ENCODE peak calls at places on chromosomes 13 and 19, in nine cellular contexts. One of them, this sample, is unnamed.

GRCh38 chr13:44668707-44669106 is 92.6 kb upstream of the TSC22D1 start:
- DNase-seq in NCI-H1105: no peak
- DNase-seq in EL: peak
- DNase-seq in DMS 273 treated with DMSO at 0.1 percent for 48 hours: no peak
- DNase-seq in CD8-positive, alpha-beta memory T cell: no peak
- DNase-seq in activated T-cell treated with anti-CD3 and anti-CD28 coated beads, Interleukin-2, amount 50 U/mL, for 72 hours: no peak
- DNase-seq in activated naive CD8-positive, alpha-beta T cell treated with anti-CD3 and anti-CD28 coated beads for 36 hours: no peak
- DNase-seq in AML-193: no peak
- DNase-seq in T-helper 9 cell: no peak
- DNase-seq in this sample: no peak

GRCh38 chr19:2083174-2083854 is 12.8 kb downstream of the MOB3A start:
- DNase-seq in NCI-H1105: no peak
- DNase-seq in EL: no peak
- DNase-seq in DMS 273 treated with DMSO at 0.1 percent for 48 hours: no peak
- DNase-seq in CD8-positive, alpha-beta memory T cell: peak
- DNase-seq in activated T-cell treated with anti-CD3 and anti-CD28 coated beads, Interleukin-2, amount 50 U/mL, for 72 hours: peak
- DNase-seq in activated naive CD8-positive, alpha-beta T cell treated with anti-CD3 and anti-CD28 coated beads for 36 hours: peak
- DNase-seq in AML-193: peak
- DNase-seq in T-helper 9 cell: peak
- DNase-seq in this sample: peak

GRCh38 chr19:2726904-2727639 is 5.9 kb upstream of the DIRAS1 start:
- DNase-seq in NCI-H1105: no peak
- DNase-seq in EL: no peak
- DNase-seq in DMS 273 treated with DMSO at 0.1 percent for 48 hours: no peak
- DNase-seq in CD8-positive, alpha-beta memory T cell: no peak
- DNase-seq in activated T-cell treated with anti-CD3 and anti-CD28 coated beads, Interleukin-2, amount 50 U/mL, for 72 hours: no peak
- DNase-seq in activated naive CD8-positive, alpha-beta T cell treated with anti-CD3 and anti-CD28 coated beads for 36 hours: no peak
- DNase-seq in AML-193: no peak
- DNase-seq in T-helper 9 cell: no peak
- DNase-seq in this sample: no peak

GRCh38 chr13:78881054-78881453 is 222.1 kb upstream of the OBI1 start:
- DNase-seq in NCI-H1105: peak
- DNase-seq in EL: no peak
- DNase-seq in DMS 273 treated with DMSO at 0.1 percent for 48 hours: no peak
- DNase-seq in CD8-positive, alpha-beta memory T cell: no peak
- DNase-seq in activated T-cell treated with anti-CD3 and anti-CD28 coated beads, Interleukin-2, amount 50 U/mL, for 72 hours: no peak
- DNase-seq in activated naive CD8-positive, alpha-beta T cell treated with anti-CD3 and anti-CD28 coated beads for 36 hours: no peak
- DNase-seq in AML-193: no peak
- DNase-seq in T-helper 9 cell: no peak
- DNase-seq in this sample: no peak

GRCh38 chr13:104314926-104315535 is 1248.8 kb upstream of the SLC10A2 start:
- DNase-seq in NCI-H1105: no peak
- DNase-seq in EL: peak
- DNase-seq in DMS 273 treated with DMSO at 0.1 percent for 48 hours: no peak
- DNase-seq in CD8-positive, alpha-beta memory T cell: no peak
- DNase-seq in activated T-cell treated with anti-CD3 and anti-CD28 coated beads, Interleukin-2, amount 50 U/mL, for 72 hours: no peak
- DNase-seq in activated naive CD8-positive, alpha-beta T cell treated with anti-CD3 and anti-CD28 coated beads for 36 hours: no peak
- DNase-seq in AML-193: no peak
- DNase-seq in T-helper 9 cell: no peak
- DNase-seq in this sample: no peak

GRCh38 chr13:91200486-91200885 is 147.0 kb upstream of the MIR17HG start:
- DNase-seq in NCI-H1105: no peak
- DNase-seq in EL: no peak
- DNase-seq in DMS 273 treated with DMSO at 0.1 percent for 48 hours: no peak
- DNase-seq in CD8-positive, alpha-beta memory T cell: no peak
- DNase-seq in activated T-cell treated with anti-CD3 and anti-CD28 coated beads, Interleukin-2, amount 50 U/mL, for 72 hours: no peak
- DNase-seq in activated naive CD8-positive, alpha-beta T cell treated with anti-CD3 and anti-CD28 coated beads for 36 hours: no peak
- DNase-seq in AML-193: no peak
- DNase-seq in T-helper 9 cell: no peak
- DNase-seq in this sample: no peak

GRCh38 chr19:49056101-49056901 is 1.2 kb downstream of the CGB7 start:
- DNase-seq in NCI-H1105: no peak
- DNase-seq in EL: peak
- DNase-seq in DMS 273 treated with DMSO at 0.1 percent for 48 hours: no peak
- DNase-seq in CD8-positive, alpha-beta memory T cell: peak
- DNase-seq in activated T-cell treated with anti-CD3 and anti-CD28 coated beads, Interleukin-2, amount 50 U/mL, for 72 hours: peak
- DNase-seq in activated naive CD8-positive, alpha-beta T cell treated with anti-CD3 and anti-CD28 coated beads for 36 hours: peak
- DNase-seq in AML-193: no peak
- DNase-seq in T-helper 9 cell: peak
- DNase-seq in this sample: peak

GRCh38 chr19:58229255-58229639 is 533 bp downstream of the ZNF544 start:
- DNase-seq in NCI-H1105: peak
- DNase-seq in EL: peak
- DNase-seq in DMS 273 treated with DMSO at 0.1 percent for 48 hours: peak
- DNase-seq in CD8-positive, alpha-beta memory T cell: no peak
- DNase-seq in activated T-cell treated with anti-CD3 and anti-CD28 coated beads, Interleukin-2, amount 50 U/mL, for 72 hours: peak
- DNase-seq in activated naive CD8-positive, alpha-beta T cell treated with anti-CD3 and anti-CD28 coated beads for 36 hours: peak
- DNase-seq in AML-193: no peak
- DNase-seq in T-helper 9 cell: no peak
- DNase-seq in this sample: no peak

GRCh38 chr19:10027158-10027997 is 14.1 kb downstream of the RDH8 start:
- DNase-seq in NCI-H1105: peak
- DNase-seq in EL: peak
- DNase-seq in DMS 273 treated with DMSO at 0.1 percent for 48 hours: peak
- DNase-seq in CD8-positive, alpha-beta memory T cell: peak
- DNase-seq in activated T-cell treated with anti-CD3 and anti-CD28 coated beads, Interleukin-2, amount 50 U/mL, for 72 hours: peak
- DNase-seq in activated naive CD8-positive, alpha-beta T cell treated with anti-CD3 and anti-CD28 coated beads for 36 hours: peak
- DNase-seq in AML-193: peak
- DNase-seq in T-helper 9 cell: peak
- DNase-seq in this sample: peak

GRCh38 chr19:31519216-31519615 is 170.0 kb upstream of the TSHZ3 start:
- DNase-seq in NCI-H1105: no peak
- DNase-seq in EL: no peak
- DNase-seq in DMS 273 treated with DMSO at 0.1 percent for 48 hours: no peak
- DNase-seq in CD8-positive, alpha-beta memory T cell: no peak
- DNase-seq in activated T-cell treated with anti-CD3 and anti-CD28 coated beads, Interleukin-2, amount 50 U/mL, for 72 hours: no peak
- DNase-seq in activated naive CD8-positive, alpha-beta T cell treated with anti-CD3 and anti-CD28 coated beads for 36 hours: no peak
- DNase-seq in AML-193: no peak
- DNase-seq in T-helper 9 cell: no peak
- DNase-seq in this sample: no peak

GRCh38 chr19:38455031-38455430 is 21.5 kb downstream of the RYR1 start:
- DNase-seq in NCI-H1105: no peak
- DNase-seq in EL: peak
- DNase-seq in DMS 273 treated with DMSO at 0.1 percent for 48 hours: no peak
- DNase-seq in CD8-positive, alpha-beta memory T cell: no peak
- DNase-seq in activated T-cell treated with anti-CD3 and anti-CD28 coated beads, Interleukin-2, amount 50 U/mL, for 72 hours: no peak
- DNase-seq in activated naive CD8-positive, alpha-beta T cell treated with anti-CD3 and anti-CD28 coated beads for 36 hours: no peak
- DNase-seq in AML-193: no peak
- DNase-seq in T-helper 9 cell: no peak
- DNase-seq in this sample: peak

GRCh38 chr19:38606131-38606530 is 11.6 kb downstream of the MAP4K1 start:
- DNase-seq in NCI-H1105: no peak
- DNase-seq in EL: no peak
- DNase-seq in DMS 273 treated with DMSO at 0.1 percent for 48 hours: no peak
- DNase-seq in CD8-positive, alpha-beta memory T cell: no peak
- DNase-seq in activated T-cell treated with anti-CD3 and anti-CD28 coated beads, Interleukin-2, amount 50 U/mL, for 72 hours: no peak
- DNase-seq in activated naive CD8-positive, alpha-beta T cell treated with anti-CD3 and anti-CD28 coated beads for 36 hours: no peak
- DNase-seq in AML-193: no peak
- DNase-seq in T-helper 9 cell: no peak
- DNase-seq in this sample: no peak

GRCh38 chr19:56839665-56840451 is 668 bp downstream of the PEG3 start:
- DNase-seq in NCI-H1105: no peak
- DNase-seq in EL: no peak
- DNase-seq in DMS 273 treated with DMSO at 0.1 percent for 48 hours: peak
- DNase-seq in CD8-positive, alpha-beta memory T cell: no peak
- DNase-seq in activated T-cell treated with anti-CD3 and anti-CD28 coated beads, Interleukin-2, amount 50 U/mL, for 72 hours: peak
- DNase-seq in activated naive CD8-positive, alpha-beta T cell treated with anti-CD3 and anti-CD28 coated beads for 36 hours: peak
- DNase-seq in AML-193: no peak
- DNase-seq in T-helper 9 cell: no peak
- DNase-seq in this sample: no peak

GRCh38 chr13:46053162-46054012 is 841 bp upstream of the ZC3H13 start:
- DNase-seq in NCI-H1105: no peak
- DNase-seq in EL: peak
- DNase-seq in DMS 273 treated with DMSO at 0.1 percent for 48 hours: no peak
- DNase-seq in CD8-positive, alpha-beta memory T cell: no peak
- DNase-seq in activated T-cell treated with anti-CD3 and anti-CD28 coated beads, Interleukin-2, amount 50 U/mL, for 72 hours: no peak
- DNase-seq in activated naive CD8-positive, alpha-beta T cell treated with anti-CD3 and anti-CD28 coated beads for 36 hours: no peak
- DNase-seq in AML-193: no peak
- DNase-seq in T-helper 9 cell: no peak
- DNase-seq in this sample: no peak

GRCh38 chr13:29907670-29908069 is 57.3 kb upstream of the UBL3 start:
- DNase-seq in NCI-H1105: no peak
- DNase-seq in EL: no peak
- DNase-seq in DMS 273 treated with DMSO at 0.1 percent for 48 hours: no peak
- DNase-seq in CD8-positive, alpha-beta memory T cell: no peak
- DNase-seq in activated T-cell treated with anti-CD3 and anti-CD28 coated beads, Interleukin-2, amount 50 U/mL, for 72 hours: peak
- DNase-seq in activated naive CD8-positive, alpha-beta T cell treated with anti-CD3 and anti-CD28 coated beads for 36 hours: no peak
- DNase-seq in AML-193: no peak
- DNase-seq in T-helper 9 cell: no peak
- DNase-seq in this sample: no peak

GRCh38 chr13:44259045-44260042 is 114.3 kb upstream of the SERP2 start:
- DNase-seq in NCI-H1105: no peak
- DNase-seq in EL: peak
- DNase-seq in DMS 273 treated with DMSO at 0.1 percent for 48 hours: no peak
- DNase-seq in CD8-positive, alpha-beta memory T cell: peak
- DNase-seq in activated T-cell treated with anti-CD3 and anti-CD28 coated beads, Interleukin-2, amount 50 U/mL, for 72 hours: peak
- DNase-seq in activated naive CD8-positive, alpha-beta T cell treated with anti-CD3 and anti-CD28 coated beads for 36 hours: peak
- DNase-seq in AML-193: peak
- DNase-seq in T-helper 9 cell: peak
- DNase-seq in this sample: peak

GRCh38 chr13:31515427-31515826 is 223.9 kb upstream of the RXFP2 start:
- DNase-seq in NCI-H1105: no peak
- DNase-seq in EL: no peak
- DNase-seq in DMS 273 treated with DMSO at 0.1 percent for 48 hours: no peak
- DNase-seq in CD8-positive, alpha-beta memory T cell: no peak
- DNase-seq in activated T-cell treated with anti-CD3 and anti-CD28 coated beads, Interleukin-2, amount 50 U/mL, for 72 hours: no peak
- DNase-seq in activated naive CD8-positive, alpha-beta T cell treated with anti-CD3 and anti-CD28 coated beads for 36 hours: no peak
- DNase-seq in AML-193: no peak
- DNase-seq in T-helper 9 cell: no peak
- DNase-seq in this sample: no peak

GRCh38 chr13:23445794-23446193 is 12.3 kb upstream of the SACS start:
- DNase-seq in NCI-H1105: no peak
- DNase-seq in EL: no peak
- DNase-seq in DMS 273 treated with DMSO at 0.1 percent for 48 hours: no peak
- DNase-seq in CD8-positive, alpha-beta memory T cell: no peak
- DNase-seq in activated T-cell treated with anti-CD3 and anti-CD28 coated beads, Interleukin-2, amount 50 U/mL, for 72 hours: no peak
- DNase-seq in activated naive CD8-positive, alpha-beta T cell treated with anti-CD3 and anti-CD28 coated beads for 36 hours: no peak
- DNase-seq in AML-193: no peak
- DNase-seq in T-helper 9 cell: no peak
- DNase-seq in this sample: no peak

GRCh38 chr19:56348289-56348877 is 33.7 kb upstream of the ZSCAN5A start:
- DNase-seq in NCI-H1105: peak
- DNase-seq in EL: peak
- DNase-seq in DMS 273 treated with DMSO at 0.1 percent for 48 hours: no peak
- DNase-seq in CD8-positive, alpha-beta memory T cell: no peak
- DNase-seq in activated T-cell treated with anti-CD3 and anti-CD28 coated beads, Interleukin-2, amount 50 U/mL, for 72 hours: peak
- DNase-seq in activated naive CD8-positive, alpha-beta T cell treated with anti-CD3 and anti-CD28 coated beads for 36 hours: no peak
- DNase-seq in AML-193: peak
- DNase-seq in T-helper 9 cell: no peak
- DNase-seq in this sample: no peak

GRCh38 chr13:50720856-50721663 is 122.4 kb downstream of the DLEU7 start:
- DNase-seq in NCI-H1105: no peak
- DNase-seq in EL: no peak
- DNase-seq in DMS 273 treated with DMSO at 0.1 percent for 48 hours: no peak
- DNase-seq in CD8-positive, alpha-beta memory T cell: no peak
- DNase-seq in activated T-cell treated with anti-CD3 and anti-CD28 coated beads, Interleukin-2, amount 50 U/mL, for 72 hours: no peak
- DNase-seq in activated naive CD8-positive, alpha-beta T cell treated with anti-CD3 and anti-CD28 coated beads for 36 hours: no peak
- DNase-seq in AML-193: no peak
- DNase-seq in T-helper 9 cell: no peak
- DNase-seq in this sample: no peak

GRCh38 chr13:30353601-30354000 is 46.2 kb upstream of the KATNAL1 start:
- DNase-seq in NCI-H1105: no peak
- DNase-seq in EL: no peak
- DNase-seq in DMS 273 treated with DMSO at 0.1 percent for 48 hours: no peak
- DNase-seq in CD8-positive, alpha-beta memory T cell: no peak
- DNase-seq in activated T-cell treated with anti-CD3 and anti-CD28 coated beads, Interleukin-2, amount 50 U/mL, for 72 hours: no peak
- DNase-seq in activated naive CD8-positive, alpha-beta T cell treated with anti-CD3 and anti-CD28 coated beads for 36 hours: no peak
- DNase-seq in AML-193: no peak
- DNase-seq in T-helper 9 cell: no peak
- DNase-seq in this sample: no peak

GRCh38 chr19:10854350-10855089 is 6.3 kb downstream of the C19orf38 start:
- DNase-seq in NCI-H1105: no peak
- DNase-seq in EL: no peak
- DNase-seq in DMS 273 treated with DMSO at 0.1 percent for 48 hours: no peak
- DNase-seq in CD8-positive, alpha-beta memory T cell: no peak
- DNase-seq in activated T-cell treated with anti-CD3 and anti-CD28 coated beads, Interleukin-2, amount 50 U/mL, for 72 hours: no peak
- DNase-seq in activated naive CD8-positive, alpha-beta T cell treated with anti-CD3 and anti-CD28 coated beads for 36 hours: no peak
- DNase-seq in AML-193: no peak
- DNase-seq in T-helper 9 cell: no peak
- DNase-seq in this sample: no peak

GRCh38 chr13:43537124-43537523 is 249.6 kb downstream of the ENOX1 start:
- DNase-seq in NCI-H1105: no peak
- DNase-seq in EL: no peak
- DNase-seq in DMS 273 treated with DMSO at 0.1 percent for 48 hours: no peak
- DNase-seq in CD8-positive, alpha-beta memory T cell: no peak
- DNase-seq in activated T-cell treated with anti-CD3 and anti-CD28 coated beads, Interleukin-2, amount 50 U/mL, for 72 hours: no peak
- DNase-seq in activated naive CD8-positive, alpha-beta T cell treated with anti-CD3 and anti-CD28 coated beads for 36 hours: no peak
- DNase-seq in AML-193: no peak
- DNase-seq in T-helper 9 cell: no peak
- DNase-seq in this sample: no peak

GRCh38 chr19:42683917-42684513 is 56.3 kb downstream of the PSG3 start:
- DNase-seq in NCI-H1105: no peak
- DNase-seq in EL: peak
- DNase-seq in DMS 273 treated with DMSO at 0.1 percent for 48 hours: peak
- DNase-seq in CD8-positive, alpha-beta memory T cell: no peak
- DNase-seq in activated T-cell treated with anti-CD3 and anti-CD28 coated beads, Interleukin-2, amount 50 U/mL, for 72 hours: peak
- DNase-seq in activated naive CD8-positive, alpha-beta T cell treated with anti-CD3 and anti-CD28 coated beads for 36 hours: no peak
- DNase-seq in AML-193: peak
- DNase-seq in T-helper 9 cell: no peak
- DNase-seq in this sample: peak

GRCh38 chr13:75226755-75227435 is 255.1 kb downstream of the TBC1D4 start:
- DNase-seq in NCI-H1105: no peak
- DNase-seq in EL: peak
- DNase-seq in DMS 273 treated with DMSO at 0.1 percent for 48 hours: no peak
- DNase-seq in CD8-positive, alpha-beta memory T cell: no peak
- DNase-seq in activated T-cell treated with anti-CD3 and anti-CD28 coated beads, Interleukin-2, amount 50 U/mL, for 72 hours: no peak
- DNase-seq in activated naive CD8-positive, alpha-beta T cell treated with anti-CD3 and anti-CD28 coated beads for 36 hours: no peak
- DNase-seq in AML-193: peak
- DNase-seq in T-helper 9 cell: no peak
- DNase-seq in this sample: no peak

GRCh38 chr13:59687028-59687427 is 476.7 kb downstream of the DIAPH3 start:
- DNase-seq in NCI-H1105: no peak
- DNase-seq in EL: no peak
- DNase-seq in DMS 273 treated with DMSO at 0.1 percent for 48 hours: no peak
- DNase-seq in CD8-positive, alpha-beta memory T cell: no peak
- DNase-seq in activated T-cell treated with anti-CD3 and anti-CD28 coated beads, Interleukin-2, amount 50 U/mL, for 72 hours: no peak
- DNase-seq in activated naive CD8-positive, alpha-beta T cell treated with anti-CD3 and anti-CD28 coated beads for 36 hours: no peak
- DNase-seq in AML-193: no peak
- DNase-seq in T-helper 9 cell: no peak
- DNase-seq in this sample: no peak

GRCh38 chr13:59722580-59722900 is 441.2 kb downstream of the DIAPH3 start:
- DNase-seq in NCI-H1105: no peak
- DNase-seq in EL: no peak
- DNase-seq in DMS 273 treated with DMSO at 0.1 percent for 48 hours: no peak
- DNase-seq in CD8-positive, alpha-beta memory T cell: no peak
- DNase-seq in activated T-cell treated with anti-CD3 and anti-CD28 coated beads, Interleukin-2, amount 50 U/mL, for 72 hours: no peak
- DNase-seq in activated naive CD8-positive, alpha-beta T cell treated with anti-CD3 and anti-CD28 coated beads for 36 hours: no peak
- DNase-seq in AML-193: peak
- DNase-seq in T-helper 9 cell: no peak
- DNase-seq in this sample: no peak

GRCh38 chr19:40809358-40810086 is 10.5 kb downstream of the EGLN2 start:
- DNase-seq in NCI-H1105: no peak
- DNase-seq in EL: no peak
- DNase-seq in DMS 273 treated with DMSO at 0.1 percent for 48 hours: no peak
- DNase-seq in CD8-positive, alpha-beta memory T cell: no peak
- DNase-seq in activated T-cell treated with anti-CD3 and anti-CD28 coated beads, Interleukin-2, amount 50 U/mL, for 72 hours: no peak
- DNase-seq in activated naive CD8-positive, alpha-beta T cell treated with anti-CD3 and anti-CD28 coated beads for 36 hours: no peak
- DNase-seq in AML-193: no peak
- DNase-seq in T-helper 9 cell: no peak
- DNase-seq in this sample: no peak

GRCh38 chr13:20426766-20427448 is 98.8 kb downstream of the CRYL1 start:
- DNase-seq in NCI-H1105: no peak
- DNase-seq in EL: no peak
- DNase-seq in DMS 273 treated with DMSO at 0.1 percent for 48 hours: no peak
- DNase-seq in CD8-positive, alpha-beta memory T cell: no peak
- DNase-seq in activated T-cell treated with anti-CD3 and anti-CD28 coated beads, Interleukin-2, amount 50 U/mL, for 72 hours: no peak
- DNase-seq in activated naive CD8-positive, alpha-beta T cell treated with anti-CD3 and anti-CD28 coated beads for 36 hours: no peak
- DNase-seq in AML-193: no peak
- DNase-seq in T-helper 9 cell: no peak
- DNase-seq in this sample: no peak

GRCh38 chr13:84810781-84811180 is 928.5 kb upstream of the SLITRK1 start:
- DNase-seq in NCI-H1105: no peak
- DNase-seq in EL: peak
- DNase-seq in DMS 273 treated with DMSO at 0.1 percent for 48 hours: no peak
- DNase-seq in CD8-positive, alpha-beta memory T cell: no peak
- DNase-seq in activated T-cell treated with anti-CD3 and anti-CD28 coated beads, Interleukin-2, amount 50 U/mL, for 72 hours: no peak
- DNase-seq in activated naive CD8-positive, alpha-beta T cell treated with anti-CD3 and anti-CD28 coated beads for 36 hours: no peak
- DNase-seq in AML-193: no peak
- DNase-seq in T-helper 9 cell: no peak
- DNase-seq in this sample: no peak

GRCh38 chr13:27080018-27080948 is 91.3 kb downstream of the USP12 start:
- DNase-seq in NCI-H1105: no peak
- DNase-seq in EL: no peak
- DNase-seq in DMS 273 treated with DMSO at 0.1 percent for 48 hours: no peak
- DNase-seq in CD8-positive, alpha-beta memory T cell: no peak
- DNase-seq in activated T-cell treated with anti-CD3 and anti-CD28 coated beads, Interleukin-2, amount 50 U/mL, for 72 hours: no peak
- DNase-seq in activated naive CD8-positive, alpha-beta T cell treated with anti-CD3 and anti-CD28 coated beads for 36 hours: no peak
- DNase-seq in AML-193: no peak
- DNase-seq in T-helper 9 cell: no peak
- DNase-seq in this sample: no peak